ENCODE peak calls at places on chromosomes 13 and 19, in six cellular contexts. K is heart right ventricle, E is K562, R is Peyer's patch, F is upper lobe of right lung, A is stomach. X is an unnamed sample.
A peak's percentile ranks its signal among the peaks of the same experiment; 100 is the strongest.

GRCh38 chr13:18978447-18978846 is 203.2 kb downstream of the TUBA3C start:
- DNase-seq in F (no peak), E (no peak), A (no peak), R (no peak), K (no peak), X (no peak)

GRCh38 chr13:38902551-38902950 is 88.1 kb downstream of the STOML3 start:
- DNase-seq in A (no peak), E (no peak), F (no peak), K (no peak), R (no peak), X (peak; percentile 6)

GRCh38 chr13:46202188-46202795 is 9.4 kb upstream of the LRRC63 start:
- DNase-seq in A (no peak), F (no peak), K (no peak), E (no peak), R (no peak), X (no peak)

GRCh38 chr13:87280139-87280538 is 391.0 kb upstream of the SLITRK5 start:
- DNase-seq in A (no peak), F (no peak), R (no peak), E (no peak), K (no peak), X (no peak)

GRCh38 chr19:51473009-51473707 is 5.2 kb upstream of the CEACAM18 start:
- DNase-seq in F (no peak), E (peak; percentile 81), R (peak; percentile 95), K (peak; percentile 50), A (peak; percentile 86), X (peak; percentile 51)

GRCh38 chr13:79435549-79435948 is 29.5 kb upstream of the RBM26 start:
- DNase-seq in R (no peak), E (no peak), K (no peak), F (no peak), A (no peak), X (no peak)

GRCh38 chr19:50646074-50646807 is 3.0 kb upstream of the C19orf81 start:
- DNase-seq in A (no peak), R (no peak), E (peak; percentile 63), F (no peak), K (no peak), X (no peak)

GRCh38 chr19:44634785-44635184 is 8.9 kb upstream of the PVR start:
- DNase-seq in E (no peak), K (no peak), F (no peak), R (no peak), A (no peak), X (no peak)

GRCh38 chr19:31674503-31675186 is 325.4 kb upstream of the TSHZ3 start:
- DNase-seq in A (no peak), R (no peak), E (no peak), K (no peak), F (no peak), X (no peak)

GRCh38 chr13:105050696-105051095 is 1484.8 kb downstream of the EFNB2 start:
- DNase-seq in F (no peak), E (no peak), A (no peak), R (no peak), K (no peak), X (no peak)

GRCh38 chr19:49807174-49807830 is 5.8 kb downstream of the FUZ start:
- DNase-seq in F (no peak), R (peak; percentile 61), E (no peak), A (no peak), K (no peak), X (no peak)

GRCh38 chr13:29568731-29569130 is 26.8 kb downstream of the SLC7A1 start:
- DNase-seq in E (no peak), K (no peak), A (no peak), F (no peak), R (no peak), X (no peak)

GRCh38 chr19:55118401-55118991 is 1.1 kb upstream of the PPP1R12C start:
- DNase-seq in F (peak; percentile 77), A (no peak), R (peak; percentile 70), K (peak; percentile 52), E (peak; percentile 74), X (peak; percentile 58)

GRCh38 chr13:25729201-25729600 is 322.6 kb downstream of the SHISA2 start:
- DNase-seq in R (no peak), F (no peak), K (no peak), E (no peak), A (no peak), X (no peak)
- TF ChIP-seq CTCF in R (no peak), F (no peak), K (no peak), E (no peak), A (no peak), X (no peak)

DNA sequence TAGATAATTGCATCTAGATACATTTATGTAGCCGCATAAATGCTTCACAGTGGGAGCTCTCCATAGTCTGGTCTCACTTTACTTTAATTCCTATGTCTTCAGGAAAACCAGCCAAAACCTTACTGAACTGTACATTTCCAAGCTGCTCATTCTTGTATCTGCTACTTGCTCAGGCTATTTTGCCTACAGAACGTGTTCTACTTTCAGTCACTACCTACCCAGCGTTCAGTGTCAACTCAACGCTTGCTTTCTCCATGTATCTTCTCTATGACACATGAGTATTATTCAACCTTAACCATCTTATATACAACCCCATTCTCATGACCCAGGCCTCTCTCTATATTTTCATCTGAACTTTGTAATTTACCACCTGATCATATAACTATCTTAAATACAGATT is 101.9 kb downstream of the KLF12 start:
- DNase-seq in R (no peak), K (no peak), F (no peak), E (no peak), A (no peak), X (no peak)
- H3K4me3 ChIP-seq in R (no peak overlapping the region), K (peak overlapping the region; percentile 18), F (no peak overlapping the region), E (no peak overlapping the region), A (no peak overlapping the region), X (no peak overlapping the region)

GRCh38 chr19:1266116-1266817 is 2.9 kb upstream of the CIRBP start:
- DNase-seq in E (peak; percentile 96), R (peak; percentile 97), K (peak; percentile 93), A (peak; percentile 89), F (peak; percentile 96), X (peak; percentile 96)

GRCh38 chr19:1268392-1269064 is 604 bp upstream of the CIRBP start:
- DNase-seq in A (no peak), E (no peak), R (no peak), F (no peak), K (peak; percentile 41), X (no peak)

GRCh38 chr19:1269065-1269477 is at the start of gene CIRBP:
- DNase-seq in K (peak; percentile 100), R (peak; percentile 100), A (peak; percentile 100), E (peak; percentile 97), F (peak; percentile 100), X (peak; percentile 100)

GRCh38 chr19:1266818-1267440 is 2.2 kb upstream of the CIRBP start:
- DNase-seq in F (peak; percentile 90), K (peak; percentile 84), R (peak; percentile 89), A (peak; percentile 80), E (peak; percentile 71), X (peak; percentile 91)

GRCh38 chr19:1267441-1268391 is 1.4 kb upstream of the CIRBP start:
- DNase-seq in A (no peak), K (no peak), R (no peak), E (no peak), F (no peak), X (peak; percentile 57)
- H3K4me1 ChIP-seq in A (peaks cover 86% of the 10 kb centered on the region), K (peaks cover 62% of the 10 kb centered on the region), R (peaks cover 15% of the 10 kb centered on the region), E (peaks cover 93% of the 10 kb centered on the region), F (peaks cover 63% of the 10 kb centered on the region), X (peaks cover 69% of the 10 kb centered on the region)

DNA sequence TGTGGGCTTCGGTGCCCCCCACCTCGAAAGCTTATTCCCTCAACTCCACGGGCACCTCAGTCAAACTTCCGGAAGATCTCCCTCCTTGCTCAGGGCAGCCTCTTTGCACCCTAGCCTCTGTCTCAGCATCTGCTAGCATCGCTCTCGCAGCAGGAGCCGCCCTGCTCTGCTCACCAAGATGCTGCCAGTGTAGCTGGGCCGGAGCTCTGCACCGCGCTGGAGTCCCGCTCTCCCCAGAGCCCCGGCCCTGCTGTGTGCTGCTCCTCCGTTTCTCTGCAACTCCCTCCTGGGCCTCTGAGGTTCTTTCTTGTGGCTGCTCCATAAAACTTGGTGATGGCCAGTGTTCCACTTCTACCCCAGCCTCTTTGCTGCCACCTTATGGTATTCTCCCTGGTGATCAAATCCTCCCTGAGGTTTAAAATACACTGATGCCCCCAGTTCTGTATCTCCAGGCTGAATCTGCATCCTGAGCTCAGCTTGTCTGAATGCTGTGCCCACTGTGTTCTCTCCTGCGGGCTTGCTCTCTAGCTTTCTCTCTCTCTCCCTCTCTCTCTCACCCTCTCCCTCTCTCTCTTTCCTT is 198.0 kb downstream of the UQCRFS1 start:
- DNase-seq in A (no peak), K (no peak), E (no peak), R (no peak), F (no peak), X (no peak)
- TF ChIP-seq CTCF in A (no peak), K (no peak), E (peak; percentile 2), R (no peak), F (no peak), X (no peak)

GRCh38 chr13:57636811-57637210 is 5.3 kb downstream of the PCDH17 start:
- DNase-seq in A (no peak), E (no peak), K (no peak), R (no peak), F (no peak), X (no peak)

GRCh38 chr13:57633141-57633949 is 1.8 kb downstream of the PCDH17 start:
- DNase-seq in A (peak; percentile 26), F (peak; percentile 75), K (peak; percentile 83), R (peak; percentile 47), E (no peak), X (peak; percentile 23)

GRCh38 chr13:57635541-57635940 is 4.0 kb downstream of the PCDH17 start:
- DNase-seq in R (no peak), E (no peak), A (no peak), F (no peak), K (no peak), X (no peak)

GRCh38 chr13:57633950-57634828 is 2.6 kb downstream of the PCDH17 start:
- DNase-seq in A (no peak), R (no peak), K (peak; percentile 20), F (peak; percentile 62), E (no peak), X (no peak)

GRCh38 chr13:57634829-57635165 is 3.3 kb downstream of the PCDH17 start:
- DNase-seq in F (peak; percentile 60), E (no peak), A (no peak), K (peak; percentile 20), R (no peak), X (no peak)
- H3K4me3 ChIP-seq in F (peak overlapping the region; percentile 59), E (no peak overlapping the region), A (peak overlapping the region; percentile 51), K (peak overlapping the region; percentile 68), R (peak overlapping the region; percentile 37), X (no peak overlapping the region)

GRCh38 chr13:99336750-99337149 is 29.6 kb upstream of the GPR183 start:
- DNase-seq in K (no peak), A (no peak), F (no peak), R (no peak), E (no peak), X (no peak)
- H3K4me1 ChIP-seq in K (peaks cover 4% of the 10 kb centered on the region), A (no peaks in the 10 kb centered on the region), F (no peaks in the 10 kb centered on the region), R (no peaks in the 10 kb centered on the region), E (peaks cover 11% of the 10 kb centered on the region), X (no peaks in the 10 kb centered on the region)

DNA sequence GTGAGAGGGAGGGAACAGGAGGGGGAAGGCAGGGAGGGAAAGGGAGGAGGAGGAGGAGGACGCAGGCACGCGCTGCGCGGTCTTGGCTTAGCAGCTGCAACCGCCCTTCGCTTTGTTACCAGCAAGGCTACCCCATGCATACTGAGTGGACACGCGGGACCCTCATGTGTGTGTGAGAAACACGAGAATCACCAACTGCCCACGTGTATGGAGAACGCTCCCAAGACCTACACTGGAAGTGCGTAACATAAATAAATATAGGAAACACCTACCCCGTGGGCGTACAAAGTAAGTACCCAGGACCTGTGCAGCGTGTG is 38.0 kb downstream of the DEDD2 start:
- DNase-seq in R (no peak), E (no peak), A (no peak), F (no peak), K (no peak), X (no peak)
- TF ChIP-seq CTCF in R (no peak), E (no peak), A (no peak), F (no peak), K (no peak), X (no peak)